ENCODE peak calls at places on chromosomes 12 and 14, in eight cellular contexts. D is pancreas, A is SK-N-MC, P is lung, I is hepatocyte, L is WERI-Rb-1, H is psoas muscle, R is fibroblast of mammary gland. F is an unnamed sample.

GRCh38 chr12:48681416-48681737 is 661 bp downstream of the KANSL2 start:
- DNase-seq in D (no peak), A (no peak), P (no peak), I (no peak), L (no peak), H (no peak), R (peak), F (peak)

GRCh38 chr12:26100966-26101744 is 23.7 kb downstream of the BHLHE41 start:
- DNase-seq in D (peak), A (no peak), P (peak), I (peak), L (no peak), H (no peak), R (no peak), F (no peak)

GRCh38 chr14:46818147-46818546 is 166.6 kb upstream of the RPL10L start:
- DNase-seq in D (no peak), A (no peak), P (no peak), I (no peak), L (no peak), H (no peak), R (no peak), F (no peak)

GRCh38 chr12:113424915-113425823 is 3.0 kb downstream of the SDSL start:
- DNase-seq in D (peak), A (no peak), P (peak), I (peak), L (peak), H (peak), R (peak), F (peak)

GRCh38 chr14:32559048-32559447 is 229.9 kb downstream of the AKAP6 start:
- DNase-seq in D (no peak), A (no peak), P (no peak), I (no peak), L (no peak), H (no peak), R (peak), F (no peak)

GRCh38 chr12:47602330-47602729 is 103.5 kb downstream of the RPAP3 start:
- DNase-seq in D (no peak), A (no peak), P (no peak), I (no peak), L (no peak), H (no peak), R (no peak), F (no peak)

GRCh38 chr12:2973566-2973965 is 14.4 kb downstream of the TEAD4 start:
- DNase-seq in D (no peak), A (no peak), P (no peak), I (no peak), L (no peak), H (no peak), R (no peak), F (no peak)

GRCh38 chr12:23055004-23055403 is 430.0 kb downstream of the ETNK1 start:
- DNase-seq in D (no peak), A (no peak), P (no peak), I (peak), L (peak), H (no peak), R (peak), F (peak)

GRCh38 chr12:105324704-105325103 is 5.8 kb upstream of the C12orf75 start:
- DNase-seq in D (no peak), A (no peak), P (no peak), I (no peak), L (no peak), H (no peak), R (no peak), F (no peak)

GRCh38 chr12:101698782-101699347 is 1.4 kb downstream of the CHPT1 start:
- DNase-seq in D (no peak), A (no peak), P (no peak), I (no peak), L (no peak), H (no peak), R (peak), F (peak)

GRCh38 chr12:66188584-66189475 is at the start of gene IRAK3:
- DNase-seq in D (peak), A (no peak), P (peak), I (peak), L (peak), H (peak), R (peak), F (peak)

GRCh38 chr12:10212623-10213131 is at the start of gene GABARAPL1:
- DNase-seq in D (peak), A (no peak), P (peak), I (peak), L (peak), H (peak), R (peak), F (peak)

GRCh38 chr12:116426391-116427136 is 132.6 kb upstream of the MAP1LC3B2 start:
- DNase-seq in D (peak), A (no peak), P (peak), I (peak), L (no peak), H (peak), R (peak), F (peak)

GRCh38 chr12:23949212-23950010 is at the start of gene SOX5:
- DNase-seq in D (peak), A (no peak), P (peak), I (peak), L (peak), H (peak), R (peak), F (peak)

GRCh38 chr12:31234955-31235867 is 90.7 kb downstream of the SINHCAF start:
- DNase-seq in D (peak), A (no peak), P (no peak), I (peak), L (peak), H (peak), R (peak), F (no peak)

GRCh38 chr14:41137741-41138140 is 468.9 kb upstream of the LRFN5 start:
- DNase-seq in D (no peak), A (no peak), P (no peak), I (no peak), L (no peak), H (no peak), R (no peak), F (no peak)

GRCh38 chr12:128918481-128918880 is 65.2 kb downstream of the GLT1D1 start:
- DNase-seq in D (no peak), A (no peak), P (no peak), I (no peak), L (no peak), H (no peak), R (no peak), F (no peak)

GRCh38 chr12:92133795-92134637 is 11.6 kb downstream of the BTG1 start:
- DNase-seq in D (no peak), A (no peak), P (no peak), I (no peak), L (no peak), H (no peak), R (no peak), F (no peak)

GRCh38 chr14:68779761-68780323 is 13.0 kb downstream of the ZFP36L1 start:
- DNase-seq in D (no peak), A (no peak), P (no peak), I (peak), L (no peak), H (peak), R (peak), F (no peak)

GRCh38 chr12:56775638-56776037 is 12.5 kb downstream of the HSD17B6 start:
- DNase-seq in D (no peak), A (no peak), P (no peak), I (no peak), L (no peak), H (no peak), R (no peak), F (no peak)

GRCh38 chr12:8890313-8891084 is 23.8 kb upstream of the PHC1 start:
- DNase-seq in D (peak), A (peak), P (peak), I (peak), L (peak), H (no peak), R (peak), F (peak)

GRCh38 chr12:124938606-124939427 is 24.4 kb upstream of the UBC start:
- DNase-seq in D (no peak), A (no peak), P (peak), I (peak), L (peak), H (peak), R (peak), F (peak)

GRCh38 chr14:70857499-70857895 is 48.2 kb upstream of the MAP3K9 start:
- DNase-seq in D (no peak), A (no peak), P (no peak), I (no peak), L (no peak), H (no peak), R (peak), F (no peak)

GRCh38 chr12:64389154-64389553 is 1.4 kb downstream of the C12orf56 start:
- DNase-seq in D (no peak), A (no peak), P (no peak), I (no peak), L (no peak), H (no peak), R (no peak), F (no peak)

DNA sequence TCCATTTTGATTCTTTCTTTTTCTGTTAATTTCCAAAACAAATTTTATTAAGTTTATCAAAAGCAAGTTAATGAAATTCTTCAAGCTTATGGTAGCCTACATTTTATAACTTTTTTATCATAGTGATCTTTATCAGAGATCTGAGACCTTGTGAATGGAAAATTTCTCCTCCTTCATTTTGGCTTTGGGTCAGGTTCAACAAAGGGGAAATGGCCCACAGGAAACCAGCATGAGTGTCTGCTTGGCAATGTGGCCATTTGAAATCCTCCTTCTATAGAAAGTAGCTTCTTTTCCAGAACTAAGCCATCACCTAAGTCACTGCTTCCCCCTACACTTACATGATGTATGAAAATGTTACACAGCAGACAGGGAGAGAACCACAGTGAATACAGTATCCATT is 1.6 kb downstream of the RHOJ start:
- DNase-seq in D (no peak), A (no peak), P (no peak), I (no peak), L (no peak), H (no peak), R (no peak), F (no peak)
- H3K4me3 ChIP-seq in D (no peak), A (peak), P (peak), I (no peak), L (no peak), H (peak), R (no peak), F (no peak)

DNA sequence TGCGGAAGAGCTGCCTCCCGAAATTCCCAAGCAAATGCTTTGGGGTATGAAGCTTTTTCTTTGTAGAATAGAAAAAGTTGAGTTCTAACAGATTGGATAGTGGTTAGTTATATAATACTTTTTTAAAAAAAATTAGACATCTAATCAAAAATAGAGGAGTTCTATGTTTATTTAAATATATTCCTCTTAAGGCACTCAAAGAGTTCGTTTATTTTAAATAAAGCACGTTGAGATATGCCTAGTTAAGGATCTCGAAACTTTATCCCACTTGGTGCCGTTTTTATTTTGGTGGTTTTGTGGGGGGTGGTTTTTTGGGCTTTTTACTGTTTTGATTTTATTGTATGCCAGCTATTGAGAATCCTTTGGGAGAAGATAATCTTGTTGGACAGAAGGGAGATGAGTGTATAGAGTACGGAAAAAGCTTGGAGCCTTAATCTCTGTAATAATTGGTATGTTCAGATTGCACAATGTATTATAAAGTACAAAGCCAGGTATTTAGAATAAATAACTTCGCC is 10.7 kb upstream of the SNAPC1 start:
- DNase-seq in D (no peak), A (no peak), P (no peak), I (no peak), L (no peak), H (no peak), R (no peak), F (no peak)
- H3K4me3 ChIP-seq in D (peak), A (peak), P (peak), I (no peak), L (no peak), H (peak), R (no peak), F (peak)

GRCh38 chr12:95198914-95199313 is 18.4 kb downstream of the FGD6 start:
- DNase-seq in D (no peak), A (no peak), P (no peak), I (no peak), L (no peak), H (no peak), R (no peak), F (no peak)

GRCh38 chr12:95203477-95203843 is 13.8 kb downstream of the FGD6 start:
- DNase-seq in D (no peak), A (no peak), P (no peak), I (no peak), L (no peak), H (no peak), R (no peak), F (no peak)

GRCh38 chr12:95200128-95200973 is 16.9 kb downstream of the FGD6 start:
- DNase-seq in D (no peak), A (no peak), P (no peak), I (no peak), L (no peak), H (no peak), R (peak), F (no peak)

GRCh38 chr12:95202691-95203476 is 14.4 kb downstream of the FGD6 start:
- DNase-seq in D (no peak), A (peak), P (no peak), I (no peak), L (no peak), H (no peak), R (peak), F (no peak)

GRCh38 chr12:95201056-95201670 is 16.1 kb downstream of the FGD6 start:
- DNase-seq in D (no peak), A (no peak), P (no peak), I (no peak), L (no peak), H (no peak), R (peak), F (no peak)
- H3K4me3 ChIP-seq in D (no peak), A (peak), P (no peak), I (no peak), L (no peak), H (no peak), R (no peak), F (no peak)

GRCh38 chr12:41527529-41528116 is 339.5 kb downstream of the PDZRN4 start:
- DNase-seq in D (no peak), A (no peak), P (no peak), I (no peak), L (no peak), H (no peak), R (no peak), F (no peak)

GRCh38 chr12:41515953-41516352 is 327.8 kb downstream of the PDZRN4 start:
- DNase-seq in D (no peak), A (no peak), P (no peak), I (no peak), L (no peak), H (no peak), R (no peak), F (no peak)

DNA sequence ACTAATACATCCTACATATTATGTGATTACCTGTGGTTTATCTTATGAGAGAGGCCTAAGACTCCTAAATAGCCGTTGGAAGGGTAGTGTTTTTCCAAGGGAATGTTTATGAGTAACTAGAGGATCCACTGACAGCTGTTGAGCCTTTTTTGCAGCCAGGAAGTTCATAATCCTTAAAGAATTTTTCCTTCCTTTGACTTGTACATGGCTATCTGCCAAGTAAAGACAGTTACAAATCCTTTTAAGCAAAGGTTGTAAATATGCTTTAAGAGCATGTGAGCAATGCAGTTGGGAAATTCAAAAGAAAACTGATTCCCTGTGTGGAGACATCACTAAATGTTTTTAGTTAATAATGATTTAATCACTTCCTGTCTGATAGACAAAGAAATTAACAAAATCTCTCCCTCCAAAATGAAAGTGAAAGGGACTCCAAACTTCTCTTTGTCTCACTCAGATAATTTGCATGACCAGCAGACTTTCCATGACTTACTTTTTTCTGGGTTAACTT is 333.8 kb downstream of the PDZRN4 start:
- DNase-seq in D (no peak), A (peak), P (no peak), I (peak), L (no peak), H (no peak), R (peak), F (no peak)
- H3K4me3 ChIP-seq in D (no peak), A (peak), P (no peak), I (no peak), L (no peak), H (peak), R (no peak), F (no peak)

GRCh38 chr12:53187145-53187899 is 6.6 kb upstream of the CSAD start:
- DNase-seq in D (no peak), A (no peak), P (no peak), I (no peak), L (no peak), H (no peak), R (no peak), F (no peak)
- H3K4me3 ChIP-seq in D (no peak), A (no peak), P (no peak), I (no peak), L (no peak), H (no peak), R (no peak), F (no peak)

GRCh38 chr12:6626654-6627283 is 9.0 kb downstream of the LPAR5 start:
- DNase-seq in D (no peak), A (no peak), P (no peak), I (no peak), L (no peak), H (peak), R (no peak), F (no peak)
- H3K4me3 ChIP-seq in D (no peak), A (no peak), P (no peak), I (no peak), L (no peak), H (no peak), R (no peak), F (no peak)

DNA sequence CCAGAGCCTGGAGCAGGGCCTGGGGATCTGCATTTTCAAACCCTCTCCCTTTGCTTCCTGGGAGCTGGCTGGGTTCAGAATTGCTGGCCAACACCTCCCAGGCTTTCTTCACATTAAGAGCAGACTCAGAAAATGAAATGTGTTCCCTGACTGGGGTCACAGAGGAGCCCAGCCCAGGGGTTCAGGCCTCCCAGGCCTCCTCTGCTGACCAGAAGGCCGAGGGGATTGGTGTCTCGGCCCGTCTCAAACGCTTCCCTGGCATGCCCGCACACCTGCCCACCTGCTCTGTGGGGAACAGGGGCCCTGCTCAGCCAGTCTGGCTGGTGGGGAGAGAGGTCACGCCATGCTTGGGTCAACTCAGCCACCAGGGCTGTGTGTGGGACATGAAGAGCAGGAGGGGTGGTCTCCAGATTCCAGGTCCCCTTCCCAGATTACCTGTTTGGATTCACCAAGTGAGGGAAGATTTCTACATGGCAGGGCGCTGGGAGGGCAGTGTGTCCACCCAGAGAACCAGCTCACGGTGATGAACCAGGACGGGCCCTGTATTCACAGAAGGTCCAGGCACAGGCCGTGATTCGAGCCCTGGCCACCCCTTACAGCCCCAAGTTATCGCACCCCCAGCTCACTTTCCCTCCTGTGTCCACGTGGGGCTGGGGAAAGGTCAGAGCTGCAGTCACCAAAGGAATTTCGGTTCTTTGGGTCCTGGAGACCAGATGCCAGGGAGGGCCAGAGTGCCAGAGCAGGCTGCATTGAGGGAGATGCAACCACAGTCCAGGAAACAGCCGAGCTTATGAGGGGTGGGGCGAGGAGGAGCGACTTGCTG is 55.2 kb upstream of the RIN3 start:
- DNase-seq in D (no peak), A (no peak), P (no peak), I (no peak), L (no peak), H (no peak), R (no peak), F (no peak)
- H3K4me3 ChIP-seq in D (no peak), A (no peak), P (no peak), I (no peak), L (no peak), H (peak), R (no peak), F (no peak)